ENCODE peak calls at places on chromosome 16, in nine cellular contexts. Z, D, W, U, M, V, Q, K and R are unnamed samples. For H3K4me1, the result is how much of the 10 kb centered on the place peaks cover.

GRCh38 chr16:4679156-4679853 is 14.1 kb upstream of the NUDT16L1 start:
- DNase-seq in V (no peak), W (no peak), D (peak), U (no peak), K (no peak), Q (no peak), Z (no peak), M (peak), R (no peak)

GRCh38 chr16:87044031-87044380 is 273.2 kb downstream of the C16orf95 start:
- DNase-seq in D (no peak), Q (no peak), V (peak), U (no peak), K (no peak), W (no peak), Z (no peak), M (no peak), R (no peak)

GRCh38 chr16:12323007-12323699 is 346.6 kb downstream of the SNX29 start:
- DNase-seq in V (no peak), M (no peak), K (no peak), W (no peak), Z (no peak), Q (peak), D (no peak), U (no peak), R (no peak)

GRCh38 chr16:71771571-71771970 is 37.1 kb downstream of the AP1G1 start:
- DNase-seq in K (no peak), U (no peak), D (no peak), Z (no peak), Q (no peak), V (no peak), W (no peak), M (no peak), R (no peak)

GRCh38 chr16:74574146-74574545 is 32.8 kb downstream of the GLG1 start:
- DNase-seq in W (no peak), D (no peak), U (no peak), M (no peak), V (no peak), Q (no peak), K (no peak), Z (no peak), R (no peak)

GRCh38 chr16:278863-279366 is 1.5 kb upstream of the ARHGDIG start:
- DNase-seq in Q (peak), W (no peak), M (no peak), U (no peak), V (peak), K (no peak), Z (no peak), D (peak), R (no peak)

GRCh38 chr16:4225075-4225474 is 16.8 kb downstream of the SRL start:
- DNase-seq in U (no peak), W (no peak), V (no peak), Q (no peak), Z (no peak), K (no peak), D (no peak), M (no peak), R (no peak)

GRCh38 chr16:359871-360697 is 7.6 kb upstream of the AXIN1 start:
- DNase-seq in M (no peak), D (no peak), W (peak), Z (no peak), V (no peak), U (no peak), Q (no peak), K (no peak), R (no peak)

GRCh38 chr16:70271696-70272095 is 17.6 kb downstream of the AARS1 start:
- DNase-seq in D (no peak), U (no peak), Q (no peak), M (no peak), K (no peak), Z (no peak), W (no peak), V (no peak), R (no peak)

DNA sequence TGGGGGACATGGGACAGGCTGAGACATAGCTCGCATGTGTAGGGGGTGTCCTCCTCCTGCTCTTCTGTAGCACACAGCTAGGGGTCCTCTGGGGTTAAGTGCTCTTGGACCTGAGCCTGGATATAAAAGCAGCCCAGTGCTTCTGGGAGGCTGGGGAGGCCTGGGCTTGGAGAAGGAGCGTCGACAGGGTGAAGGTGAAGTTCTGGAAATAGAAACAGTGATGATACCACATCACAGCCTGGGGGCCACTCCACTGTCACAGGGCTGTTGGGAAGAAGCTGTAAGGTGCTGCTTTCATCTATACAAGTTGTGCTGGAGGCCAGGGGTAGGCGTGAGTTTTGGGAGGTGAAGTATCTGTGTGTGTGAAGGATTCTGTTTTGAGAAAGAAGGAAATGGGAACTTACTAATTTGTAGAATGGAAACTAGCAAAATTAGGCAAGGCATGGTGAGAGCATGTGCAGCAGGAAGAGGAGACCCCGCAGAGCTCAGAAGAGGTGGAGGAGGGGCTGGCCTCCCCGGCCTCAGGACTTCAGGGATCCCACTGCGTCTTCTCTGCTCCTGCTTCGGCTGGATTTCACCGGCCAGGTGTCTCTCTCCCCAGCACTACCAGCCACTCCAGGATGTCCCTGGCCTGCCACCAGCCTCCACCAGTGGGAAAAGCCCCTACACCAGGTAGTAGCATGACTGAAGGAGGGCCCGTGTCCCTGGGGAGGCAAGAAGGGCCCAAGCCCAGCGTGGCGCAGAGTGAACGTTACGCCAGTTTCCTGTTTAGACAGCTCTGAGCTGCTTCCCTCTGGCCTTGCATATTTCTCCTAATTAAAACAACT is 19.4 kb downstream of the PLCG2 start:
- DNase-seq in D (peak), K (no peak), U (no peak), V (no peak), M (no peak), W (no peak), Z (no peak), Q (no peak), R (no peak)
- H3K4me3 ChIP-seq in D (no peak), K (no peak), U (no peak), V (no peak), M (no peak), W (no peak), Z (peak), Q (no peak), R (no peak)

GRCh38 chr16:22220076-22220453 is 14.0 kb downstream of the EEF2K start:
- DNase-seq in W (peak), V (peak), Q (no peak), K (no peak), M (peak), U (no peak), Z (no peak), D (peak), R (no peak)
- H3K27ac ChIP-seq in W (peak), V (no peak), Q (no peak), K (peak), M (peak), U (no peak), Z (no peak), D (peak), R (no peak)

GRCh38 chr16:58085171-58085570 is 44.0 kb downstream of the CFAP20 start:
- DNase-seq in U (no peak), D (no peak), Q (no peak), M (no peak), K (no peak), Z (no peak), V (no peak), W (no peak), R (no peak)

GRCh38 chr16:58087209-58087913 is 41.8 kb downstream of the CFAP20 start:
- DNase-seq in D (no peak), K (no peak), M (no peak), U (no peak), W (no peak), Z (no peak), V (no peak), Q (no peak), R (no peak)

GRCh38 chr16:58088116-58088515 is 41.1 kb downstream of the CFAP20 start:
- DNase-seq in U (no peak), D (no peak), W (no peak), M (no peak), Z (no peak), Q (no peak), V (no peak), K (no peak), R (no peak)

GRCh38 chr16:58085584-58086251 is 43.5 kb downstream of the CFAP20 start:
- DNase-seq in K (no peak), U (no peak), W (no peak), Z (no peak), Q (no peak), M (no peak), D (no peak), V (no peak), R (no peak)

DNA sequence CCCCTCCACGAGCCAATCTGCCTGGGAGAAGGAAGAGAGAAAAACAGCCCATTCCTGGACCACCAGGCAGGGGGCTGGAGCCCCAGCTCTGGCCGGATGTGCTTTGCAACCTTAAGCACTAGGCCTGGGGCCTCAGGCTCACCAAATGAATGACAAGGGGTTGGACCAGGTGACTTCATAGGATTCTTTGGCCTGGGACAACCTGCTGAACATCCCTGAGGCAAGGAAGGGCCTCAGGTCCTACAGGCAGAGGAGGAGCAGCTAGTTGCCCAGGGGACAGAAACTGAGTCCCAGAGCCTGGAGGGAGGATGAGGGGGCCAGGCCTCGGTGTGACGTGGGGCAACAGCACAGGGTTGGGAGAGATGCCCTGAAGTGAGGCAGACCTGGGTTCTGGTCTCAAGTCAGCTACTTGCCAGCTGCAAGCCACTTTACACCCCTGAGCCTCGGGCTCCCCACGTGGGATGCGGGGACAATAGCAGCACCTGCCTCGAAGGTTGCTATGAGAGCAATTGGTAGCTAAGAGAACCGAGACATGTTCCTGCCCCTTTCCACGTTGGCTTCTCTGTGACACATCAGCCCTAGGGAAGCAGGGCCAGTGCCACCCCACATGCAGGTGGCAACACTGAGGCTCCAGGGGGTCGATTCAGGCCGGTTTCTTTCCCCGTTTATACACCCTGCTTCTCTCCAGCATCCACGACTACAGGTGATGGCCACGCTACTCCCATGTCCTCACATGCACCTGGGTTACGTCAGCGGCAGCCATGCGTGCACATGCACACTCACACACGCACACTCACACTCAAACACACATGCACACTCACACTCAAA is 42.6 kb downstream of the CFAP20 start:
- DNase-seq in K (no peak), Z (no peak), V (no peak), M (no peak), Q (no peak), D (no peak), U (no peak), W (no peak), R (no peak)
- H3K4me1 ChIP-seq in K (under half), Z (under half), V (under half), M (under half), Q (under half), D (under half), U (under half), W (under half), R (under half)

GRCh38 chr16:22126037-22126558 is 33.8 kb downstream of the VWA3A start:
- DNase-seq in V (no peak), Z (no peak), M (no peak), W (no peak), K (no peak), Q (no peak), U (no peak), D (no peak), R (no peak)
- H3K4me3 ChIP-seq in V (no peak), Z (no peak), M (no peak), W (no peak), K (no peak), Q (no peak), U (no peak), D (no peak), R (no peak)

DNA sequence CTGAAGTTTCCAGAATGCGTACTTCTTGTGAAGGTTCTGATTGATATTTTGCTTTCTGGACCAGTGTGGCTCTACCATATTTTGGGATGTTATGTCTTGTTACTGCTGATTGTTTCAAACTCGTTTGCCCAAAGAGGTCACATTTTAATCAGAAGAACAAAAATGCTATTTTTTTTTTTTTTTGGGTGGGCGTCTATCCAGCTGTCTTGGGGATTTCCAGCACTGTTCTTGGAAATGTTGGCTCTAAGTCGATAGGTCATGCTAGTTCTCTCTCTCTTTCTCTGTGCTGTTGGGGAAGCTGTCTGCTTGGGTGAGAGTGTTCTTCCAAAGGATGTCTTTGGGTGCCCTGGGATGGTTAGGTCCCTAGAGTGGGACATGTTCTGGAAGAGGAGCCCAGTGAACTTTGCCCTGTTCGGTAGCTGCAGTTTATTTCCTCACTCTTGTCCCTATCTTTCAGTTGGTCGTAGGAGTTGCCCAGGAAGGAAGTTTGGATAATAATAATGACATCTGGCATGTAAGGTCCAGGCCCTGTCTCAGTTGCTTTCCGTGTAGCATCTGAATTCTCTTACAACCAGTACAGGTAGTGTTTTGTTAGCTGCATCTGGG is 2.9 kb downstream of the IRF8 start:
- DNase-seq in Z (no peak), U (no peak), W (no peak), K (no peak), M (no peak), V (no peak), Q (no peak), D (no peak), R (no peak)
- H3K27ac ChIP-seq in Z (no peak), U (no peak), W (no peak), K (no peak), M (peak), V (no peak), Q (no peak), D (peak), R (no peak)

GRCh38 chr16:89101303-89102034 is 7.8 kb downstream of the ACSF3 start:
- DNase-seq in D (no peak), M (no peak), W (no peak), U (no peak), Q (no peak), K (no peak), V (no peak), Z (no peak), R (no peak)

GRCh38 chr16:89102035-89102776 is 8.6 kb downstream of the ACSF3 start:
- DNase-seq in M (no peak), V (no peak), W (no peak), K (no peak), U (no peak), D (no peak), Z (no peak), Q (no peak), R (no peak)

GRCh38 chr16:89098767-89099430 is 5.2 kb downstream of the ACSF3 start:
- DNase-seq in D (no peak), V (no peak), W (no peak), M (no peak), K (no peak), U (no peak), Q (no peak), Z (no peak), R (no peak)

GRCh38 chr16:89099905-89100304 is 6.3 kb downstream of the ACSF3 start:
- DNase-seq in W (no peak), V (no peak), M (no peak), U (no peak), D (no peak), Q (no peak), Z (no peak), K (no peak), R (no peak)

GRCh38 chr16:89100601-89101302 is 7.1 kb downstream of the ACSF3 start:
- DNase-seq in M (no peak), D (no peak), Q (no peak), W (no peak), U (no peak), V (no peak), Z (no peak), K (no peak), R (no peak)
- H3K4me1 ChIP-seq in M (under half), D (under half), Q (under half), W (under half), U (under half), V (under half), Z (under half), K (under half), R (under half)

DNA sequence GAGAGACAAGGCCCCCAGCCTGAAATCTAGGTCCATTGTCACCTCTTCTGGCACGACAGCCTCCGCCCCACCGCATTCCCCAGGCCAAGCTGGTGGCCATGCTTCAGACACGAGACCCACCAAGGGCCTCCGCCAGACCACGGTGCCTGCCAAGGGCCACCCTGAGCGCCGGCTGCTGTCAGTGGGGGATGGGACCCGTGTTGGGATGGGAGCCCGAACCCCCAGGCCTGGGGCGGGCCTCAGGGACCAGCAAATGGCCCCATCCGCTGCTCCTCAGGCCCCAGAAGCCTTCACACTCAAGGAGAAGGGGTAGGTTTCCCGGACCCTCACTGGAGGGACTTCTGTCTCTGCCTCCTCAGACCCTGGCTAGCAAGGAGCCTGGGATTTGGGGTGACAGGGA is 1.0 kb downstream of the TEDC2 start:
- DNase-seq in D (no peak), Z (no peak), U (no peak), M (no peak), K (no peak), V (no peak), Q (no peak), W (no peak), R (no peak)
- H3K4me3 ChIP-seq in D (no peak), Z (peak), U (peak), M (no peak), K (no peak), V (no peak), Q (no peak), W (no peak), R (peak)

GRCh38 chr16:49453983-49454382 is 80.4 kb downstream of the C16orf78 start:
- DNase-seq in K (no peak), D (no peak), V (no peak), W (no peak), U (peak), Z (no peak), Q (no peak), M (no peak), R (no peak)

GRCh38 chr16:49452108-49452507 is 78.5 kb downstream of the C16orf78 start:
- DNase-seq in U (no peak), W (no peak), D (no peak), Z (no peak), K (no peak), Q (no peak), V (no peak), M (no peak), R (no peak)

GRCh38 chr16:49454426-49455180 is 81.0 kb downstream of the C16orf78 start:
- DNase-seq in Q (no peak), D (no peak), Z (no peak), K (no peak), W (no peak), M (no peak), V (no peak), U (no peak), R (no peak)

GRCh38 chr16:49453001-49453400 is 79.4 kb downstream of the C16orf78 start:
- DNase-seq in V (no peak), U (no peak), M (no peak), Q (no peak), W (no peak), K (no peak), Z (no peak), D (no peak), R (no peak)

DNA sequence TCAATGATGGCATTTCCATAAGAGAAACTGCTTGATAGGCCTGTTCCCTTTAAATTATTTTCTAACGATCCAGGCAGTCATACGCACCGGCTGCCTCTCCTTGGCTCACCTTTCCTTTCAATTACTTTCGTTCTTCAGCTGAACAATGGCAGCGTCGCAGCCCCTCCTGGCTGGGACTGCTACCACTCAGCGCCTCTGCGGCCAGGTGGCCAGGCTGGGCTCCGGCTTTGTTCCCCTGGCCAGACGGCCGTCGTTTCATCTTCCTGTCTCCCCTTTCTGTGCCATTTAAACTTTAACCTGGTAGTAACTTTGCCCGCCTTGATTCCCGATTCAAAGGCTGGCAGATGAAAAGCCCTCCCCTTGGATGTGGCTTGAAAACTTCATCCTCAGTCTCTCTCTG is 79.0 kb downstream of the C16orf78 start:
- DNase-seq in D (no peak), M (no peak), W (no peak), U (no peak), Z (no peak), K (no peak), Q (no peak), V (no peak), R (no peak)
- H3K27ac ChIP-seq in D (no peak), M (peak), W (peak), U (no peak), Z (no peak), K (no peak), Q (no peak), V (no peak), R (no peak)

DNA sequence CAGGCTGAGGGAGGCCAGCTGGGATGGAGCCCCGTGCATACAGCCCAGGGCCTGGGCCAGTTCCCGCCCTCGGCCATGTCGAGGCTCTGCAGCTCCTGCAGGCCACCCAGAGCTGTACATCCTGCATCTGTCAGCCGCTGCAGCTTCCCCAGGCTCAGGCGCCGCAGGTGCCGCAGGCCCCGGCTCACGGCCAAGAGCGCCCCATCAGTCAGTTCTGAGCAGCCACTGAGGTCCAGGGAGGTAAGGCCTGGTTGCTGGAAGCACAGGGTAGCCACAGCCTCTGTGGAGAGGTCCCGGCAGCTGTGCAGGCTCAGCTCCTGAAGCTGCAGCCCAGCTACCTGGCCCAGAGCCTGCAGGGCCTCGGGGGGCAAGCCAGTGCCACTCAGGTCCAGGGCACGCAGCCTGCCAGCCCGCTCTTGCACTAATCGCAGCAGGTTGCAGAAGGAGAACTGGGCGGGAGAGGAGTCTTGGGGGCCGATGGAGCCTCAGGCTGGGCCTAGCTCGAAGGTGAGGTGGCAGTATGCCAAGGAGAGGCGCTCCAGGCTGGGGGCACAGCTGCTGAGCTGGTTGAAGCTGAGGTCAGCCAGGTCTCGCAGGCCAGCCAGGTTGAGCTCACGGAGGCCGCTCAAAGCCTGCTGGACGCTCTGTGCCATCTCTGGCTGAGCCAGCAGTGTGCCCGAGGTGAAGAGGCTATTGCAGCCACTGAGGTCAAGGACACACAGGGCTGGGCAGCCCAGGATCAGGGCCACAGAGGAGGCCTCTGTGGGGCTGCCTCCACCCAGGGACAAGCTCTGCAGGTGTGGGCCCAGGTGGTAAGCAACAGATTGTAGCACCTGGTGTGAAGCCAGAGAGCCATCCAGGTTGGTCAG is 11.4 kb downstream of the ELMO3 start:
- DNase-seq in W (no peak), K (no peak), U (no peak), Z (no peak), Q (no peak), V (no peak), D (no peak), M (no peak), R (no peak)
- H3K4me1 ChIP-seq in W (under half), K (under half), U (under half), Z (under half), Q (under half), V (under half), D (under half), M (under half), R (under half)